ENCODE peak calls at places on chromosomes 4 and X, in five cellular contexts. One of them, this sample, is unnamed.

GRCh38 chrX:100368167-100368566 is 41.9 kb downstream of the PCDH19 start:
- DNase-seq in A673: peak
- DNase-seq in SHP77 treated with DMSO at 0.1 percent for 48 hours: no peak
- DNase-seq in RPMI7951: no peak
- DNase-seq in stimulated activated CD4-positive, alpha-beta T cell treated with anti-CD3 and anti-CD28 coated beads, TNF-alpha, amount 100 ng/mL, for 1 hour: no peak
- DNase-seq in this sample: peak

GRCh38 chrX:153886915-153887314 is 942 bp upstream of the L1CAM start:
- DNase-seq in A673: no peak
- DNase-seq in SHP77 treated with DMSO at 0.1 percent for 48 hours: no peak
- DNase-seq in RPMI7951: peak
- DNase-seq in stimulated activated CD4-positive, alpha-beta T cell treated with anti-CD3 and anti-CD28 coated beads, TNF-alpha, amount 100 ng/mL, for 1 hour: no peak
- DNase-seq in this sample: no peak

GRCh38 chrX:130118396-130118795 is 8.1 kb upstream of the ELF4 start:
- DNase-seq in A673: no peak
- DNase-seq in SHP77 treated with DMSO at 0.1 percent for 48 hours: no peak
- DNase-seq in RPMI7951: peak
- DNase-seq in stimulated activated CD4-positive, alpha-beta T cell treated with anti-CD3 and anti-CD28 coated beads, TNF-alpha, amount 100 ng/mL, for 1 hour: no peak
- DNase-seq in this sample: no peak

GRCh38 chr4:158769175-158769831 is 477 bp downstream of the FNIP2 start:
- DNase-seq in A673: peak
- DNase-seq in SHP77 treated with DMSO at 0.1 percent for 48 hours: no peak
- DNase-seq in RPMI7951: peak
- DNase-seq in stimulated activated CD4-positive, alpha-beta T cell treated with anti-CD3 and anti-CD28 coated beads, TNF-alpha, amount 100 ng/mL, for 1 hour: no peak
- DNase-seq in this sample: peak

GRCh38 chr4:38091636-38092035 is 131.4 kb downstream of the PTTG2 start:
- DNase-seq in A673: no peak
- DNase-seq in SHP77 treated with DMSO at 0.1 percent for 48 hours: no peak
- DNase-seq in RPMI7951: no peak
- DNase-seq in stimulated activated CD4-positive, alpha-beta T cell treated with anti-CD3 and anti-CD28 coated beads, TNF-alpha, amount 100 ng/mL, for 1 hour: no peak
- DNase-seq in this sample: no peak

GRCh38 chr4:73593631-73594241 is 26.5 kb downstream of the RASSF6 start:
- DNase-seq in A673: no peak
- DNase-seq in SHP77 treated with DMSO at 0.1 percent for 48 hours: no peak
- DNase-seq in RPMI7951: peak
- DNase-seq in stimulated activated CD4-positive, alpha-beta T cell treated with anti-CD3 and anti-CD28 coated beads, TNF-alpha, amount 100 ng/mL, for 1 hour: no peak
- DNase-seq in this sample: peak

GRCh38 chr4:7649741-7650531 is 215.2 kb upstream of the PSAPL1 start:
- DNase-seq in A673: no peak
- DNase-seq in SHP77 treated with DMSO at 0.1 percent for 48 hours: no peak
- DNase-seq in RPMI7951: peak
- DNase-seq in stimulated activated CD4-positive, alpha-beta T cell treated with anti-CD3 and anti-CD28 coated beads, TNF-alpha, amount 100 ng/mL, for 1 hour: no peak
- DNase-seq in this sample: no peak

GRCh38 chrX:10360121-10360520 is 203.3 kb downstream of the CLCN4 start:
- DNase-seq in A673: no peak
- DNase-seq in SHP77 treated with DMSO at 0.1 percent for 48 hours: no peak
- DNase-seq in RPMI7951: peak
- DNase-seq in stimulated activated CD4-positive, alpha-beta T cell treated with anti-CD3 and anti-CD28 coated beads, TNF-alpha, amount 100 ng/mL, for 1 hour: no peak
- DNase-seq in this sample: no peak

GRCh38 chrX:56759736-56760409 is 30.8 kb downstream of the NBDY start:
- DNase-seq in A673: no peak
- DNase-seq in SHP77 treated with DMSO at 0.1 percent for 48 hours: no peak
- DNase-seq in RPMI7951: no peak
- DNase-seq in stimulated activated CD4-positive, alpha-beta T cell treated with anti-CD3 and anti-CD28 coated beads, TNF-alpha, amount 100 ng/mL, for 1 hour: no peak
- DNase-seq in this sample: no peak

GRCh38 chrX:53440631-53441517 is 6.7 kb upstream of the HSD17B10 start:
- DNase-seq in A673: peak
- DNase-seq in SHP77 treated with DMSO at 0.1 percent for 48 hours: peak
- DNase-seq in RPMI7951: peak
- DNase-seq in stimulated activated CD4-positive, alpha-beta T cell treated with anti-CD3 and anti-CD28 coated beads, TNF-alpha, amount 100 ng/mL, for 1 hour: no peak
- DNase-seq in this sample: no peak

GRCh38 chrX:41090568-41091238 is 5.5 kb downstream of the USP9X start:
- DNase-seq in A673: no peak
- DNase-seq in SHP77 treated with DMSO at 0.1 percent for 48 hours: no peak
- DNase-seq in RPMI7951: no peak
- DNase-seq in stimulated activated CD4-positive, alpha-beta T cell treated with anti-CD3 and anti-CD28 coated beads, TNF-alpha, amount 100 ng/mL, for 1 hour: no peak
- DNase-seq in this sample: no peak

GRCh38 chr4:75344915-75345314 is 169.3 kb downstream of the RCHY1 start:
- DNase-seq in A673: no peak
- DNase-seq in SHP77 treated with DMSO at 0.1 percent for 48 hours: no peak
- DNase-seq in RPMI7951: no peak
- DNase-seq in stimulated activated CD4-positive, alpha-beta T cell treated with anti-CD3 and anti-CD28 coated beads, TNF-alpha, amount 100 ng/mL, for 1 hour: no peak
- DNase-seq in this sample: no peak

GRCh38 chr4:175369087-175369486 is 443.0 kb downstream of the GPM6A start:
- DNase-seq in A673: no peak
- DNase-seq in SHP77 treated with DMSO at 0.1 percent for 48 hours: no peak
- DNase-seq in RPMI7951: peak
- DNase-seq in stimulated activated CD4-positive, alpha-beta T cell treated with anti-CD3 and anti-CD28 coated beads, TNF-alpha, amount 100 ng/mL, for 1 hour: no peak
- DNase-seq in this sample: no peak

GRCh38 chr4:20266215-20267082 is 14.7 kb downstream of the SLIT2 start:
- DNase-seq in A673: no peak
- DNase-seq in SHP77 treated with DMSO at 0.1 percent for 48 hours: no peak
- DNase-seq in RPMI7951: no peak
- DNase-seq in stimulated activated CD4-positive, alpha-beta T cell treated with anti-CD3 and anti-CD28 coated beads, TNF-alpha, amount 100 ng/mL, for 1 hour: no peak
- DNase-seq in this sample: no peak

GRCh38 chr4:73451978-73452747 is 16.1 kb downstream of the AFP start:
- DNase-seq in A673: no peak
- DNase-seq in SHP77 treated with DMSO at 0.1 percent for 48 hours: no peak
- DNase-seq in RPMI7951: no peak
- DNase-seq in stimulated activated CD4-positive, alpha-beta T cell treated with anti-CD3 and anti-CD28 coated beads, TNF-alpha, amount 100 ng/mL, for 1 hour: no peak
- DNase-seq in this sample: no peak

GRCh38 chr4:37858877-37859276 is 32.0 kb upstream of the TBC1D1 start:
- DNase-seq in A673: no peak
- DNase-seq in SHP77 treated with DMSO at 0.1 percent for 48 hours: no peak
- DNase-seq in RPMI7951: no peak
- DNase-seq in stimulated activated CD4-positive, alpha-beta T cell treated with anti-CD3 and anti-CD28 coated beads, TNF-alpha, amount 100 ng/mL, for 1 hour: no peak
- DNase-seq in this sample: no peak

GRCh38 chr4:67879486-67879885 is 4.3 kb downstream of the TMPRSS11D start:
- DNase-seq in A673: no peak
- DNase-seq in SHP77 treated with DMSO at 0.1 percent for 48 hours: no peak
- DNase-seq in RPMI7951: no peak
- DNase-seq in stimulated activated CD4-positive, alpha-beta T cell treated with anti-CD3 and anti-CD28 coated beads, TNF-alpha, amount 100 ng/mL, for 1 hour: no peak
- DNase-seq in this sample: no peak

GRCh38 chr4:145285928-145286327 is 105.5 kb upstream of the OTUD4 start:
- DNase-seq in A673: no peak
- DNase-seq in SHP77 treated with DMSO at 0.1 percent for 48 hours: no peak
- DNase-seq in RPMI7951: peak
- DNase-seq in stimulated activated CD4-positive, alpha-beta T cell treated with anti-CD3 and anti-CD28 coated beads, TNF-alpha, amount 100 ng/mL, for 1 hour: no peak
- DNase-seq in this sample: no peak

GRCh38 chr4:172308078-172308477 is 494.9 kb downstream of the GALNTL6 start:
- DNase-seq in A673: no peak
- DNase-seq in SHP77 treated with DMSO at 0.1 percent for 48 hours: no peak
- DNase-seq in RPMI7951: no peak
- DNase-seq in stimulated activated CD4-positive, alpha-beta T cell treated with anti-CD3 and anti-CD28 coated beads, TNF-alpha, amount 100 ng/mL, for 1 hour: no peak
- DNase-seq in this sample: no peak

GRCh38 chr4:13919021-13919441 is 291.5 kb upstream of the BOD1L1 start:
- DNase-seq in A673: no peak
- DNase-seq in SHP77 treated with DMSO at 0.1 percent for 48 hours: no peak
- DNase-seq in RPMI7951: peak
- DNase-seq in stimulated activated CD4-positive, alpha-beta T cell treated with anti-CD3 and anti-CD28 coated beads, TNF-alpha, amount 100 ng/mL, for 1 hour: no peak
- DNase-seq in this sample: no peak

GRCh38 chrX:120450163-120450562 is 18.9 kb downstream of the LAMP2 start:
- DNase-seq in A673: peak
- DNase-seq in SHP77 treated with DMSO at 0.1 percent for 48 hours: no peak
- DNase-seq in RPMI7951: no peak
- DNase-seq in stimulated activated CD4-positive, alpha-beta T cell treated with anti-CD3 and anti-CD28 coated beads, TNF-alpha, amount 100 ng/mL, for 1 hour: no peak
- DNase-seq in this sample: no peak

GRCh38 chr4:54837576-54838140 is 179.9 kb downstream of the KIT start:
- DNase-seq in A673: peak
- DNase-seq in SHP77 treated with DMSO at 0.1 percent for 48 hours: no peak
- DNase-seq in RPMI7951: peak
- DNase-seq in stimulated activated CD4-positive, alpha-beta T cell treated with anti-CD3 and anti-CD28 coated beads, TNF-alpha, amount 100 ng/mL, for 1 hour: no peak
- DNase-seq in this sample: no peak

GRCh38 chrX:49987651-49988050 is 65.3 kb downstream of the CLCN5 start:
- DNase-seq in A673: no peak
- DNase-seq in SHP77 treated with DMSO at 0.1 percent for 48 hours: no peak
- DNase-seq in RPMI7951: no peak
- DNase-seq in stimulated activated CD4-positive, alpha-beta T cell treated with anti-CD3 and anti-CD28 coated beads, TNF-alpha, amount 100 ng/mL, for 1 hour: no peak
- DNase-seq in this sample: no peak

GRCh38 chr4:80266902-80267380 is 477 bp downstream of the FGF5 start:
- DNase-seq in A673: no peak
- DNase-seq in SHP77 treated with DMSO at 0.1 percent for 48 hours: no peak
- DNase-seq in RPMI7951: peak
- DNase-seq in stimulated activated CD4-positive, alpha-beta T cell treated with anti-CD3 and anti-CD28 coated beads, TNF-alpha, amount 100 ng/mL, for 1 hour: no peak
- DNase-seq in this sample: no peak

GRCh38 chr4:177239475-177239874 is 70.2 kb upstream of the NEIL3 start:
- DNase-seq in A673: no peak
- DNase-seq in SHP77 treated with DMSO at 0.1 percent for 48 hours: no peak
- DNase-seq in RPMI7951: no peak
- DNase-seq in stimulated activated CD4-positive, alpha-beta T cell treated with anti-CD3 and anti-CD28 coated beads, TNF-alpha, amount 100 ng/mL, for 1 hour: no peak
- DNase-seq in this sample: no peak

This sample was measured in Jurkat, Clone E6-1.